ENCODE peak calls at places on chromosome 20, in six cellular contexts. Y, E, W, Z, X and L are unnamed samples.

GRCh38 chr20:46652699-46653098 is 1.4 kb upstream of the SLC13A3 start:
- DNase-seq in Y (peak), E (no peak), W (no peak), Z (no peak), X (no peak), L (no peak)

GRCh38 chr20:24996449-24997195 is 4.1 kb upstream of the APMAP start:
- DNase-seq in Y (no peak), E (no peak), W (no peak), Z (no peak), X (no peak), L (no peak)

GRCh38 chr20:51376121-51376520 is 166.4 kb downstream of the NFATC2 start:
- DNase-seq in Y (no peak), E (no peak), W (no peak), Z (no peak), X (no peak), L (no peak)

GRCh38 chr20:57685134-57685851 is 24.5 kb downstream of the PMEPA1 start:
- DNase-seq in Y (no peak), E (no peak), W (no peak), Z (no peak), X (no peak), L (no peak)

GRCh38 chr20:62080249-62080993 is 14.7 kb upstream of the TAF4 start:
- DNase-seq in Y (no peak), E (no peak), W (no peak), Z (no peak), X (no peak), L (no peak)

GRCh38 chr20:50777373-50777772 is 17.5 kb upstream of the BCAS4 start:
- DNase-seq in Y (no peak), E (no peak), W (no peak), Z (no peak), X (no peak), L (no peak)

GRCh38 chr20:43983359-43983758 is 68.7 kb downstream of the TOX2 start:
- DNase-seq in Y (no peak), E (no peak), W (peak), Z (no peak), X (peak), L (no peak)

GRCh38 chr20:60845146-60845545 is 406.9 kb upstream of the CDH4 start:
- DNase-seq in Y (no peak), E (no peak), W (no peak), Z (no peak), X (no peak), L (no peak)

GRCh38 chr20:2273634-2274302 is 22.0 kb upstream of the TGM3 start:
- DNase-seq in Y (no peak), E (no peak), W (no peak), Z (no peak), X (no peak), L (no peak)

GRCh38 chr20:61954276-61955021 is 111.2 kb downstream of the TAF4 start:
- DNase-seq in Y (no peak), E (no peak), W (no peak), Z (no peak), X (no peak), L (no peak)

GRCh38 chr20:16481977-16482376 is 91.3 kb downstream of the KIF16B start:
- DNase-seq in Y (no peak), E (no peak), W (no peak), Z (no peak), X (no peak), L (no peak)

GRCh38 chr20:24102290-24102689 is 113.7 kb upstream of the GGTLC1 start:
- DNase-seq in Y (no peak), E (no peak), W (peak), Z (peak), X (peak), L (no peak)

GRCh38 chr20:1946762-1947534 is 46.9 kb downstream of the PDYN start:
- DNase-seq in Y (peak), E (peak), W (no peak), Z (peak), X (no peak), L (no peak)

GRCh38 chr20:26276811-26277210 is 580.2 kb upstream of the ZNF337 start:
- DNase-seq in Y (no peak), E (no peak), W (no peak), Z (peak), X (no peak), L (no peak)

GRCh38 chr20:10771435-10772140 is 97.8 kb upstream of the JAG1 start:
- DNase-seq in Y (peak), E (no peak), W (no peak), Z (no peak), X (no peak), L (no peak)

GRCh38 chr20:64140956-64141355 is 23.3 kb upstream of the MYT1 start:
- DNase-seq in Y (no peak), E (no peak), W (no peak), Z (no peak), X (no peak), L (no peak)

GRCh38 chr20:32623667-32624157 is 38.6 kb upstream of the NOL4L start:
- DNase-seq in Y (no peak), E (no peak), W (no peak), Z (no peak), X (no peak), L (no peak)

GRCh38 chr20:5714261-5715041 is 35.8 kb upstream of the SHLD1 start:
- DNase-seq in Y (no peak), E (no peak), W (peak), Z (peak), X (peak), L (no peak)

GRCh38 chr20:36929290-36929689 is 22.2 kb downstream of the SAMHD1 start:
- DNase-seq in Y (peak), E (no peak), W (no peak), Z (no peak), X (no peak), L (no peak)

GRCh38 chr20:12287575-12287974 is 369.9 kb downstream of the BTBD3 start:
- DNase-seq in Y (no peak), E (no peak), W (no peak), Z (no peak), X (no peak), L (no peak)

GRCh38 chr20:36128463-36129176 is 25.9 kb upstream of the EPB41L1 start:
- DNase-seq in Y (peak), E (no peak), W (no peak), Z (no peak), X (no peak), L (no peak)

GRCh38 chr20:38043512-38044300 is 10.2 kb downstream of the RPRD1B start:
- DNase-seq in Y (peak), E (no peak), W (peak), Z (no peak), X (peak), L (no peak)

GRCh38 chr20:20549267-20549612 is 163.2 kb downstream of the RALGAPA2 start:
- DNase-seq in Y (no peak), E (peak), W (peak), Z (no peak), X (no peak), L (no peak)

GRCh38 chr20:44739952-44740351 is 5.7 kb upstream of the KCNK15 start:
- DNase-seq in Y (no peak), E (no peak), W (no peak), Z (no peak), X (no peak), L (no peak)

GRCh38 chr20:19964289-19965263 is 52.6 kb upstream of the NAA20 start:
- DNase-seq in Y (peak), E (peak), W (no peak), Z (no peak), X (no peak), L (no peak)

GRCh38 chr20:47126709-47127108 is 229.8 kb downstream of the ZMYND8 start:
- DNase-seq in Y (peak), E (no peak), W (no peak), Z (no peak), X (no peak), L (no peak)

GRCh38 chr20:5181492-5181891 is 54.7 kb downstream of the CDS2 start:
- DNase-seq in Y (no peak), E (no peak), W (no peak), Z (no peak), X (no peak), L (no peak)